ENCODE peak calls at places on chromosomes 11 and 22, in eight cellular contexts. One of them, this sample, is unnamed.

GRCh38 chr11:19116315-19116970 is 525 bp upstream of the ZDHHC13 start:
- DNase-seq in HTR-8/SVneo: no peak
- DNase-seq in brain microvascular endothelial cell: no peak
- DNase-seq in HT1080: no peak
- DNase-seq in stimulated activated CD4-positive, alpha-beta T cell treated with anti-CD3 and anti-CD28 coated beads, TNF-alpha, amount 100 ng/mL, for 1 hour: no peak
- DNase-seq in AG09319: no peak
- DNase-seq in cardiac septum: no peak
- DNase-seq in activated CD8-positive, alpha-beta memory T cell treated with anti-CD3 and anti-CD28 coated beads, Interleukin-2, amount 10 ng/mL, durations not matched to agents 7 days and 5 days: no peak
- DNase-seq in this sample: no peak

GRCh38 chr22:28021116-28021997 is 102.3 kb upstream of the PITPNB start:
- DNase-seq in HTR-8/SVneo: no peak
- DNase-seq in brain microvascular endothelial cell: no peak
- DNase-seq in HT1080: no peak
- DNase-seq in stimulated activated CD4-positive, alpha-beta T cell treated with anti-CD3 and anti-CD28 coated beads, TNF-alpha, amount 100 ng/mL, for 1 hour: no peak
- DNase-seq in AG09319: no peak
- DNase-seq in cardiac septum: peak
- DNase-seq in activated CD8-positive, alpha-beta memory T cell treated with anti-CD3 and anti-CD28 coated beads, Interleukin-2, amount 10 ng/mL, durations not matched to agents 7 days and 5 days: peak
- DNase-seq in this sample: no peak

GRCh38 chr22:24553597-24554315 is 1.2 kb downstream of the GUCD1 start:
- DNase-seq in HTR-8/SVneo: no peak
- DNase-seq in brain microvascular endothelial cell: peak
- DNase-seq in HT1080: no peak
- DNase-seq in stimulated activated CD4-positive, alpha-beta T cell treated with anti-CD3 and anti-CD28 coated beads, TNF-alpha, amount 100 ng/mL, for 1 hour: no peak
- DNase-seq in AG09319: no peak
- DNase-seq in cardiac septum: no peak
- DNase-seq in activated CD8-positive, alpha-beta memory T cell treated with anti-CD3 and anti-CD28 coated beads, Interleukin-2, amount 10 ng/mL, durations not matched to agents 7 days and 5 days: no peak
- DNase-seq in this sample: no peak

GRCh38 chr11:93054881-93055280 is 85.4 kb downstream of the MTNR1B start:
- DNase-seq in HTR-8/SVneo: peak
- DNase-seq in brain microvascular endothelial cell: peak
- DNase-seq in HT1080: peak
- DNase-seq in stimulated activated CD4-positive, alpha-beta T cell treated with anti-CD3 and anti-CD28 coated beads, TNF-alpha, amount 100 ng/mL, for 1 hour: no peak
- DNase-seq in AG09319: peak
- DNase-seq in cardiac septum: no peak
- DNase-seq in activated CD8-positive, alpha-beta memory T cell treated with anti-CD3 and anti-CD28 coated beads, Interleukin-2, amount 10 ng/mL, durations not matched to agents 7 days and 5 days: no peak
- DNase-seq in this sample: peak

GRCh38 chr11:536841-537621 is at the start of gene LRRC56:
- DNase-seq in HTR-8/SVneo: no peak
- DNase-seq in brain microvascular endothelial cell: peak
- DNase-seq in HT1080: no peak
- DNase-seq in stimulated activated CD4-positive, alpha-beta T cell treated with anti-CD3 and anti-CD28 coated beads, TNF-alpha, amount 100 ng/mL, for 1 hour: peak
- DNase-seq in AG09319: peak
- DNase-seq in cardiac septum: peak
- DNase-seq in activated CD8-positive, alpha-beta memory T cell treated with anti-CD3 and anti-CD28 coated beads, Interleukin-2, amount 10 ng/mL, durations not matched to agents 7 days and 5 days: peak
- DNase-seq in this sample: peak

GRCh38 chr11:47991266-47991830 is 11.0 kb downstream of the PTPRJ start:
- DNase-seq in HTR-8/SVneo: no peak
- DNase-seq in brain microvascular endothelial cell: no peak
- DNase-seq in HT1080: peak
- DNase-seq in stimulated activated CD4-positive, alpha-beta T cell treated with anti-CD3 and anti-CD28 coated beads, TNF-alpha, amount 100 ng/mL, for 1 hour: no peak
- DNase-seq in AG09319: no peak
- DNase-seq in cardiac septum: peak
- DNase-seq in activated CD8-positive, alpha-beta memory T cell treated with anti-CD3 and anti-CD28 coated beads, Interleukin-2, amount 10 ng/mL, durations not matched to agents 7 days and 5 days: no peak
- DNase-seq in this sample: peak

GRCh38 chr11:3052567-3052966 is 4.7 kb downstream of the CARS1 start:
- DNase-seq in HTR-8/SVneo: no peak
- DNase-seq in brain microvascular endothelial cell: no peak
- DNase-seq in HT1080: no peak
- DNase-seq in stimulated activated CD4-positive, alpha-beta T cell treated with anti-CD3 and anti-CD28 coated beads, TNF-alpha, amount 100 ng/mL, for 1 hour: no peak
- DNase-seq in AG09319: no peak
- DNase-seq in cardiac septum: no peak
- DNase-seq in activated CD8-positive, alpha-beta memory T cell treated with anti-CD3 and anti-CD28 coated beads, Interleukin-2, amount 10 ng/mL, durations not matched to agents 7 days and 5 days: no peak
- DNase-seq in this sample: no peak

GRCh38 chr22:49158741-49159564 is 668.7 kb downstream of the BRD1 start:
- DNase-seq in HTR-8/SVneo: no peak
- DNase-seq in brain microvascular endothelial cell: no peak
- DNase-seq in HT1080: no peak
- DNase-seq in stimulated activated CD4-positive, alpha-beta T cell treated with anti-CD3 and anti-CD28 coated beads, TNF-alpha, amount 100 ng/mL, for 1 hour: no peak
- DNase-seq in AG09319: no peak
- DNase-seq in cardiac septum: peak
- DNase-seq in activated CD8-positive, alpha-beta memory T cell treated with anti-CD3 and anti-CD28 coated beads, Interleukin-2, amount 10 ng/mL, durations not matched to agents 7 days and 5 days: no peak
- DNase-seq in this sample: no peak

GRCh38 chr11:35005156-35005780 is 88.8 kb downstream of the PDHX start:
- DNase-seq in HTR-8/SVneo: no peak
- DNase-seq in brain microvascular endothelial cell: no peak
- DNase-seq in HT1080: no peak
- DNase-seq in stimulated activated CD4-positive, alpha-beta T cell treated with anti-CD3 and anti-CD28 coated beads, TNF-alpha, amount 100 ng/mL, for 1 hour: no peak
- DNase-seq in AG09319: no peak
- DNase-seq in cardiac septum: no peak
- DNase-seq in activated CD8-positive, alpha-beta memory T cell treated with anti-CD3 and anti-CD28 coated beads, Interleukin-2, amount 10 ng/mL, durations not matched to agents 7 days and 5 days: no peak
- DNase-seq in this sample: no peak

GRCh38 chr11:118930152-118930712 is 4.5 kb upstream of the BCL9L start:
- DNase-seq in HTR-8/SVneo: peak
- DNase-seq in brain microvascular endothelial cell: peak
- DNase-seq in HT1080: peak
- DNase-seq in stimulated activated CD4-positive, alpha-beta T cell treated with anti-CD3 and anti-CD28 coated beads, TNF-alpha, amount 100 ng/mL, for 1 hour: peak
- DNase-seq in AG09319: no peak
- DNase-seq in cardiac septum: no peak
- DNase-seq in activated CD8-positive, alpha-beta memory T cell treated with anti-CD3 and anti-CD28 coated beads, Interleukin-2, amount 10 ng/mL, durations not matched to agents 7 days and 5 days: peak
- DNase-seq in this sample: peak

GRCh38 chr11:12415567-12415966 is 38.2 kb downstream of the PARVA start:
- DNase-seq in HTR-8/SVneo: no peak
- DNase-seq in brain microvascular endothelial cell: no peak
- DNase-seq in HT1080: no peak
- DNase-seq in stimulated activated CD4-positive, alpha-beta T cell treated with anti-CD3 and anti-CD28 coated beads, TNF-alpha, amount 100 ng/mL, for 1 hour: no peak
- DNase-seq in AG09319: no peak
- DNase-seq in cardiac septum: no peak
- DNase-seq in activated CD8-positive, alpha-beta memory T cell treated with anti-CD3 and anti-CD28 coated beads, Interleukin-2, amount 10 ng/mL, durations not matched to agents 7 days and 5 days: no peak
- DNase-seq in this sample: no peak

GRCh38 chr22:44685384-44686056 is 16.5 kb upstream of the PRR5 start:
- DNase-seq in HTR-8/SVneo: no peak
- DNase-seq in brain microvascular endothelial cell: peak
- DNase-seq in HT1080: peak
- DNase-seq in stimulated activated CD4-positive, alpha-beta T cell treated with anti-CD3 and anti-CD28 coated beads, TNF-alpha, amount 100 ng/mL, for 1 hour: peak
- DNase-seq in AG09319: no peak
- DNase-seq in cardiac septum: peak
- DNase-seq in activated CD8-positive, alpha-beta memory T cell treated with anti-CD3 and anti-CD28 coated beads, Interleukin-2, amount 10 ng/mL, durations not matched to agents 7 days and 5 days: peak
- DNase-seq in this sample: peak

GRCh38 chr11:128506999-128507591 is 80.3 kb downstream of the ETS1 start:
- DNase-seq in HTR-8/SVneo: no peak
- DNase-seq in brain microvascular endothelial cell: peak
- DNase-seq in HT1080: peak
- DNase-seq in stimulated activated CD4-positive, alpha-beta T cell treated with anti-CD3 and anti-CD28 coated beads, TNF-alpha, amount 100 ng/mL, for 1 hour: no peak
- DNase-seq in AG09319: peak
- DNase-seq in cardiac septum: no peak
- DNase-seq in activated CD8-positive, alpha-beta memory T cell treated with anti-CD3 and anti-CD28 coated beads, Interleukin-2, amount 10 ng/mL, durations not matched to agents 7 days and 5 days: no peak
- DNase-seq in this sample: peak

GRCh38 chr11:133659542-133660201 is 127.4 kb upstream of the OPCML start:
- DNase-seq in HTR-8/SVneo: no peak
- DNase-seq in brain microvascular endothelial cell: no peak
- DNase-seq in HT1080: no peak
- DNase-seq in stimulated activated CD4-positive, alpha-beta T cell treated with anti-CD3 and anti-CD28 coated beads, TNF-alpha, amount 100 ng/mL, for 1 hour: no peak
- DNase-seq in AG09319: no peak
- DNase-seq in cardiac septum: no peak
- DNase-seq in activated CD8-positive, alpha-beta memory T cell treated with anti-CD3 and anti-CD28 coated beads, Interleukin-2, amount 10 ng/mL, durations not matched to agents 7 days and 5 days: no peak
- DNase-seq in this sample: no peak

GRCh38 chr11:61771995-61772455 is 19.6 kb downstream of the MYRF start:
- DNase-seq in HTR-8/SVneo: peak
- DNase-seq in brain microvascular endothelial cell: no peak
- DNase-seq in HT1080: no peak
- DNase-seq in stimulated activated CD4-positive, alpha-beta T cell treated with anti-CD3 and anti-CD28 coated beads, TNF-alpha, amount 100 ng/mL, for 1 hour: no peak
- DNase-seq in AG09319: no peak
- DNase-seq in cardiac septum: no peak
- DNase-seq in activated CD8-positive, alpha-beta memory T cell treated with anti-CD3 and anti-CD28 coated beads, Interleukin-2, amount 10 ng/mL, durations not matched to agents 7 days and 5 days: no peak
- DNase-seq in this sample: no peak

GRCh38 chr11:93487032-93487483 is 56.1 kb downstream of the SMCO4 start:
- DNase-seq in HTR-8/SVneo: no peak
- DNase-seq in brain microvascular endothelial cell: no peak
- DNase-seq in HT1080: no peak
- DNase-seq in stimulated activated CD4-positive, alpha-beta T cell treated with anti-CD3 and anti-CD28 coated beads, TNF-alpha, amount 100 ng/mL, for 1 hour: no peak
- DNase-seq in AG09319: no peak
- DNase-seq in cardiac septum: no peak
- DNase-seq in activated CD8-positive, alpha-beta memory T cell treated with anti-CD3 and anti-CD28 coated beads, Interleukin-2, amount 10 ng/mL, durations not matched to agents 7 days and 5 days: no peak
- DNase-seq in this sample: no peak

GRCh38 chr11:92286718-92287117 is 62.1 kb downstream of the FAT3 start:
- DNase-seq in HTR-8/SVneo: no peak
- DNase-seq in brain microvascular endothelial cell: no peak
- DNase-seq in HT1080: no peak
- DNase-seq in stimulated activated CD4-positive, alpha-beta T cell treated with anti-CD3 and anti-CD28 coated beads, TNF-alpha, amount 100 ng/mL, for 1 hour: no peak
- DNase-seq in AG09319: no peak
- DNase-seq in cardiac septum: no peak
- DNase-seq in activated CD8-positive, alpha-beta memory T cell treated with anti-CD3 and anti-CD28 coated beads, Interleukin-2, amount 10 ng/mL, durations not matched to agents 7 days and 5 days: no peak
- DNase-seq in this sample: no peak

GRCh38 chr11:64743591-64744543 is at the start of gene RASGRP2:
- DNase-seq in HTR-8/SVneo: peak
- DNase-seq in brain microvascular endothelial cell: no peak
- DNase-seq in HT1080: no peak
- DNase-seq in stimulated activated CD4-positive, alpha-beta T cell treated with anti-CD3 and anti-CD28 coated beads, TNF-alpha, amount 100 ng/mL, for 1 hour: peak
- DNase-seq in AG09319: no peak
- DNase-seq in cardiac septum: peak
- DNase-seq in activated CD8-positive, alpha-beta memory T cell treated with anti-CD3 and anti-CD28 coated beads, Interleukin-2, amount 10 ng/mL, durations not matched to agents 7 days and 5 days: peak
- DNase-seq in this sample: peak

GRCh38 chr11:2777396-2777795 is 77.6 kb upstream of the KCNQ1OT1 start:
- DNase-seq in HTR-8/SVneo: peak
- DNase-seq in brain microvascular endothelial cell: no peak
- DNase-seq in HT1080: peak
- DNase-seq in stimulated activated CD4-positive, alpha-beta T cell treated with anti-CD3 and anti-CD28 coated beads, TNF-alpha, amount 100 ng/mL, for 1 hour: no peak
- DNase-seq in AG09319: no peak
- DNase-seq in cardiac septum: peak
- DNase-seq in activated CD8-positive, alpha-beta memory T cell treated with anti-CD3 and anti-CD28 coated beads, Interleukin-2, amount 10 ng/mL, durations not matched to agents 7 days and 5 days: peak
- DNase-seq in this sample: peak

GRCh38 chr11:719214-720016 is 13.4 kb downstream of the EPS8L2 start:
- DNase-seq in HTR-8/SVneo: no peak
- DNase-seq in brain microvascular endothelial cell: no peak
- DNase-seq in HT1080: no peak
- DNase-seq in stimulated activated CD4-positive, alpha-beta T cell treated with anti-CD3 and anti-CD28 coated beads, TNF-alpha, amount 100 ng/mL, for 1 hour: no peak
- DNase-seq in AG09319: no peak
- DNase-seq in cardiac septum: no peak
- DNase-seq in activated CD8-positive, alpha-beta memory T cell treated with anti-CD3 and anti-CD28 coated beads, Interleukin-2, amount 10 ng/mL, durations not matched to agents 7 days and 5 days: no peak
- DNase-seq in this sample: no peak

GRCh38 chr11:73577496-73577917 is 20.4 kb downstream of the FAM168A start:
- DNase-seq in HTR-8/SVneo: no peak
- DNase-seq in brain microvascular endothelial cell: no peak
- DNase-seq in HT1080: no peak
- DNase-seq in stimulated activated CD4-positive, alpha-beta T cell treated with anti-CD3 and anti-CD28 coated beads, TNF-alpha, amount 100 ng/mL, for 1 hour: no peak
- DNase-seq in AG09319: peak
- DNase-seq in cardiac septum: no peak
- DNase-seq in activated CD8-positive, alpha-beta memory T cell treated with anti-CD3 and anti-CD28 coated beads, Interleukin-2, amount 10 ng/mL, durations not matched to agents 7 days and 5 days: no peak
- DNase-seq in this sample: peak

GRCh38 chr11:876550-876949 is 33.9 kb downstream of the TSPAN4 start:
- DNase-seq in HTR-8/SVneo: no peak
- DNase-seq in brain microvascular endothelial cell: no peak
- DNase-seq in HT1080: no peak
- DNase-seq in stimulated activated CD4-positive, alpha-beta T cell treated with anti-CD3 and anti-CD28 coated beads, TNF-alpha, amount 100 ng/mL, for 1 hour: no peak
- DNase-seq in AG09319: no peak
- DNase-seq in cardiac septum: peak
- DNase-seq in activated CD8-positive, alpha-beta memory T cell treated with anti-CD3 and anti-CD28 coated beads, Interleukin-2, amount 10 ng/mL, durations not matched to agents 7 days and 5 days: no peak
- DNase-seq in this sample: no peak

GRCh38 chr11:121780971-121781370 is 328.2 kb upstream of the SORL1-AS1 start:
- DNase-seq in HTR-8/SVneo: no peak
- DNase-seq in brain microvascular endothelial cell: no peak
- DNase-seq in HT1080: no peak
- DNase-seq in stimulated activated CD4-positive, alpha-beta T cell treated with anti-CD3 and anti-CD28 coated beads, TNF-alpha, amount 100 ng/mL, for 1 hour: no peak
- DNase-seq in AG09319: no peak
- DNase-seq in cardiac septum: no peak
- DNase-seq in activated CD8-positive, alpha-beta memory T cell treated with anti-CD3 and anti-CD28 coated beads, Interleukin-2, amount 10 ng/mL, durations not matched to agents 7 days and 5 days: no peak
- DNase-seq in this sample: no peak

GRCh38 chr11:3197044-3197715 is 21.4 kb downstream of the MRGPRG start:
- DNase-seq in HTR-8/SVneo: no peak
- DNase-seq in brain microvascular endothelial cell: no peak
- DNase-seq in HT1080: no peak
- DNase-seq in stimulated activated CD4-positive, alpha-beta T cell treated with anti-CD3 and anti-CD28 coated beads, TNF-alpha, amount 100 ng/mL, for 1 hour: no peak
- DNase-seq in AG09319: no peak
- DNase-seq in cardiac septum: no peak
- DNase-seq in activated CD8-positive, alpha-beta memory T cell treated with anti-CD3 and anti-CD28 coated beads, Interleukin-2, amount 10 ng/mL, durations not matched to agents 7 days and 5 days: no peak
- DNase-seq in this sample: no peak

GRCh38 chr11:128346808-128347207 is 240.6 kb downstream of the ETS1 start:
- DNase-seq in HTR-8/SVneo: no peak
- DNase-seq in brain microvascular endothelial cell: peak
- DNase-seq in HT1080: peak
- DNase-seq in stimulated activated CD4-positive, alpha-beta T cell treated with anti-CD3 and anti-CD28 coated beads, TNF-alpha, amount 100 ng/mL, for 1 hour: no peak
- DNase-seq in AG09319: no peak
- DNase-seq in cardiac septum: no peak
- DNase-seq in activated CD8-positive, alpha-beta memory T cell treated with anti-CD3 and anti-CD28 coated beads, Interleukin-2, amount 10 ng/mL, durations not matched to agents 7 days and 5 days: no peak
- DNase-seq in this sample: no peak

GRCh38 chr11:120091121-120091520 is 46.8 kb downstream of the TRIM29 start:
- DNase-seq in HTR-8/SVneo: no peak
- DNase-seq in brain microvascular endothelial cell: no peak
- DNase-seq in HT1080: no peak
- DNase-seq in stimulated activated CD4-positive, alpha-beta T cell treated with anti-CD3 and anti-CD28 coated beads, TNF-alpha, amount 100 ng/mL, for 1 hour: no peak
- DNase-seq in AG09319: no peak
- DNase-seq in cardiac septum: no peak
- DNase-seq in activated CD8-positive, alpha-beta memory T cell treated with anti-CD3 and anti-CD28 coated beads, Interleukin-2, amount 10 ng/mL, durations not matched to agents 7 days and 5 days: no peak
- DNase-seq in this sample: no peak

GRCh38 chr11:71564430-71564829 is 933 bp upstream of the KRTAP5-10 start:
- DNase-seq in HTR-8/SVneo: no peak
- DNase-seq in brain microvascular endothelial cell: no peak
- DNase-seq in HT1080: no peak
- DNase-seq in stimulated activated CD4-positive, alpha-beta T cell treated with anti-CD3 and anti-CD28 coated beads, TNF-alpha, amount 100 ng/mL, for 1 hour: no peak
- DNase-seq in AG09319: no peak
- DNase-seq in cardiac septum: no peak
- DNase-seq in activated CD8-positive, alpha-beta memory T cell treated with anti-CD3 and anti-CD28 coated beads, Interleukin-2, amount 10 ng/mL, durations not matched to agents 7 days and 5 days: no peak
- DNase-seq in this sample: no peak

GRCh38 chr11:63769044-63769718 is 606 bp upstream of the ZFTA start:
- DNase-seq in HTR-8/SVneo: peak
- DNase-seq in brain microvascular endothelial cell: no peak
- DNase-seq in HT1080: no peak
- DNase-seq in stimulated activated CD4-positive, alpha-beta T cell treated with anti-CD3 and anti-CD28 coated beads, TNF-alpha, amount 100 ng/mL, for 1 hour: no peak
- DNase-seq in AG09319: no peak
- DNase-seq in cardiac septum: no peak
- DNase-seq in activated CD8-positive, alpha-beta memory T cell treated with anti-CD3 and anti-CD28 coated beads, Interleukin-2, amount 10 ng/mL, durations not matched to agents 7 days and 5 days: peak
- DNase-seq in this sample: peak

GRCh38 chr11:102560555-102561011 is 30.0 kb upstream of the MMP7 start:
- DNase-seq in HTR-8/SVneo: peak
- DNase-seq in brain microvascular endothelial cell: peak
- DNase-seq in HT1080: peak
- DNase-seq in stimulated activated CD4-positive, alpha-beta T cell treated with anti-CD3 and anti-CD28 coated beads, TNF-alpha, amount 100 ng/mL, for 1 hour: no peak
- DNase-seq in AG09319: no peak
- DNase-seq in cardiac septum: no peak
- DNase-seq in activated CD8-positive, alpha-beta memory T cell treated with anti-CD3 and anti-CD28 coated beads, Interleukin-2, amount 10 ng/mL, durations not matched to agents 7 days and 5 days: no peak
- DNase-seq in this sample: peak